ENCODE peak calls at places on chromosomes 5 and 9, in six cellular contexts. V is HCT116, H is tibial nerve, S is NCI-H2029 treated with DMSO at 0.1 percent for 48 hours, Y is BJ, Q is esophagus muscularis mucosa. T is an unnamed sample.

GRCh38 chr5:171543486-171543885 is 124.0 kb downstream of the FGF18 start:
- DNase-seq in V (no peak), H (no peak), S (no peak), Y (no peak), Q (peak; percentile 89), T (no peak)

GRCh38 chr9:88776717-88777497 is 214.4 kb upstream of the S1PR3 start:
- DNase-seq in V (no peak), H (no peak), S (no peak), Y (peak; percentile 73), Q (no peak), T (no peak)

GRCh38 chr9:119736478-119737454 is 367.5 kb upstream of the BRINP1 start:
- DNase-seq in V (no peak), H (no peak), S (peak; percentile 87), Y (no peak), Q (peak; percentile 90), T (no peak)

GRCh38 chr5:170523129-170523497 is 19.3 kb downstream of the KCNIP1 start:
- DNase-seq in V (no peak), H (no peak), S (no peak), Y (no peak), Q (no peak), T (no peak)

GRCh38 chr5:168875839-168876238 is 296.7 kb upstream of the PANK3 start:
- DNase-seq in V (no peak), H (no peak), S (no peak), Y (no peak), Q (no peak), T (no peak)

GRCh38 chr5:95715799-95716461 is 15.2 kb upstream of the RHOBTB3 start:
- DNase-seq in V (peak; percentile 63), H (no peak), S (no peak), Y (peak; percentile 57), Q (no peak), T (no peak)

GRCh38 chr9:136625101-136626065 is 37.3 kb upstream of the EGFL7 start:
- DNase-seq in V (no peak), H (peak; percentile 70), S (no peak), Y (no peak), Q (no peak), T (no peak)

GRCh38 chr9:129775443-129775842 is 22.6 kb upstream of the PTGES start:
- DNase-seq in V (no peak), H (no peak), S (no peak), Y (no peak), Q (no peak), T (no peak)

GRCh38 chr9:124335320-124335707 is 77.6 kb downstream of the NEK6 start:
- DNase-seq in V (no peak), H (no peak), S (no peak), Y (no peak), Q (no peak), T (no peak)

GRCh38 chr5:43353668-43354067 is 40.5 kb upstream of the HMGCS1 start:
- DNase-seq in V (no peak), H (no peak), S (no peak), Y (no peak), Q (peak; percentile 17), T (no peak)

GRCh38 chr5:68319316-68320093 is 103.9 kb downstream of the PIK3R1 start:
- DNase-seq in V (no peak), H (no peak), S (no peak), Y (peak; percentile 71), Q (no peak), T (no peak)

GRCh38 chr5:94577466-94578245 is 40.7 kb downstream of the KIAA0825 start:
- DNase-seq in V (no peak), H (no peak), S (no peak), Y (no peak), Q (no peak), T (no peak)

GRCh38 chr9:109349431-109349846 is 28.6 kb upstream of the EPB41L4B start:
- DNase-seq in V (no peak), H (peak; percentile 14), S (peak; percentile 8), Y (peak; percentile 84), Q (no peak), T (no peak)

GRCh38 chr5:34534237-34535108 is 121.7 kb upstream of the RAI14 start:
- DNase-seq in V (no peak), H (no peak), S (no peak), Y (peak; percentile 93), Q (no peak), T (no peak)

GRCh38 chr9:36642817-36643216 is 70.1 kb downstream of the MELK start:
- DNase-seq in V (no peak), H (no peak), S (no peak), Y (no peak), Q (no peak), T (no peak)

GRCh38 chr9:69180670-69181069 is 6.6 kb downstream of the TJP2 start:
- DNase-seq in V (peak; percentile 83), H (no peak), S (no peak), Y (peak; percentile 95), Q (no peak), T (no peak)

GRCh38 chr5:65834306-65834705 is 92.1 kb upstream of the ERBIN start:
- DNase-seq in V (no peak), H (no peak), S (peak; percentile 33), Y (no peak), Q (no peak), T (no peak)

GRCh38 chr9:82558855-82559615 is 503.9 kb downstream of the RASEF start:
- DNase-seq in V (no peak), H (no peak), S (no peak), Y (no peak), Q (no peak), T (no peak)

GRCh38 chr5:172187118-172188032 is 649 bp downstream of the STK10 start:
- DNase-seq in V (peak; percentile 26), H (peak; percentile 43), S (no peak), Y (no peak), Q (no peak), T (no peak)

GRCh38 chr5:1322036-1322903 is 22.6 kb downstream of the CLPTM1L start:
- DNase-seq in V (no peak), H (no peak), S (no peak), Y (no peak), Q (no peak), T (no peak)

GRCh38 chr9:95778957-95779356 is 96.5 kb upstream of the ERCC6L2 start:
- DNase-seq in V (no peak), H (peak; percentile 73), S (no peak), Y (no peak), Q (no peak), T (no peak)

GRCh38 chr5:171495122-171495700 is 75.8 kb downstream of the FGF18 start:
- DNase-seq in V (peak; percentile 28), H (no peak), S (no peak), Y (no peak), Q (no peak), T (no peak)

GRCh38 chr5:6469836-6470235 is 21.2 kb downstream of the UBE2QL1 start:
- DNase-seq in V (no peak), H (no peak), S (no peak), Y (no peak), Q (no peak), T (no peak)

GRCh38 chr5:17709011-17709710 is 74.9 kb downstream of the TAF11L14 start:
- DNase-seq in V (no peak), H (no peak), S (no peak), Y (no peak), Q (no peak), T (no peak)

GRCh38 chr5:34718516-34718915 is 62.4 kb downstream of the RAI14 start:
- DNase-seq in V (no peak), H (no peak), S (no peak), Y (no peak), Q (no peak), T (no peak)

GRCh38 chr5:40682431-40683017 is 2.8 kb downstream of the PTGER4 start:
- DNase-seq in V (no peak), H (no peak), S (no peak), Y (no peak), Q (no peak), T (no peak)

GRCh38 chr5:7779663-7780030 is 71.3 kb downstream of the CFAP90 start:
- DNase-seq in V (no peak), H (no peak), S (no peak), Y (no peak), Q (no peak), T (no peak)

T was measured in SHP77 treated with DMSO at 0.1 percent for 48 hours.